ENCODE peak calls at places on chromosomes 1 and 21, in five cellular contexts. T, R, L, D and J are unnamed samples.

GRCh38 chr1:220528679-220529529 is 968 bp downstream of the MARK1 start:
- DNase-seq in R (peak; percentile 50), D (no peak), L (peak; percentile 63), T (peak; percentile 29), J (no peak)

GRCh38 chr1:16374266-16374665 is 7.2 kb downstream of the SZRD1 start:
- DNase-seq in R (no peak), T (no peak), D (no peak), L (no peak), J (peak; percentile 38)

GRCh38 chr1:67004176-67004575 is 49.8 kb downstream of the SLC35D1 start:
- DNase-seq in T (no peak), R (no peak), D (peak; percentile 13), L (no peak), J (no peak)

GRCh38 chr21:36985761-36986594 is 19.5 kb upstream of the HLCS start:
- DNase-seq in R (no peak), L (no peak), T (no peak), D (no peak), J (no peak)

GRCh38 chr21:33797565-33797964 is 118.0 kb downstream of the ATP5PO start:
- DNase-seq in L (no peak), D (no peak), T (no peak), R (no peak), J (no peak)

GRCh38 chr1:81478217-81478616 is 322.5 kb upstream of the ADGRL2 start:
- DNase-seq in L (peak; percentile 52), R (no peak), D (no peak), T (no peak), J (no peak)

GRCh38 chr1:110337704-110338199 is 1.4 kb upstream of the RBM15 start:
- DNase-seq in D (no peak), R (peak; percentile 38), T (no peak), L (peak; percentile 77), J (no peak)

GRCh38 chr1:35925741-35926140 is 5.2 kb upstream of the AGO3 start:
- DNase-seq in T (no peak), L (no peak), R (no peak), D (peak; percentile 92), J (no peak)

GRCh38 chr1:172727956-172728603 is 69.2 kb downstream of the FASLG start:
- DNase-seq in R (no peak), L (peak; percentile 92), T (peak; percentile 59), D (peak; percentile 29), J (peak; percentile 22)

GRCh38 chr1:197557302-197557701 is 218.0 kb downstream of the DENND1B start:
- DNase-seq in D (peak; percentile 45), T (no peak), R (no peak), L (no peak), J (peak; percentile 22)

GRCh38 chr1:11472284-11472683 is 6.7 kb upstream of the DISP3 start:
- DNase-seq in L (no peak), R (no peak), D (no peak), T (no peak), J (no peak)

GRCh38 chr1:65083263-65083896 is 64.6 kb upstream of the AK4 start:
- DNase-seq in R (no peak), T (peak; percentile 17), D (peak; percentile 6), L (peak; percentile 6), J (peak; percentile 11)

GRCh38 chr1:96445296-96445695 is 276.3 kb upstream of the PTBP2 start:
- DNase-seq in D (no peak), L (no peak), R (no peak), T (no peak), J (peak; percentile 2)

GRCh38 chr1:204760350-204761134 is 75.0 kb upstream of the LRRN2 start:
- DNase-seq in R (no peak), T (no peak), D (peak; percentile 1), L (no peak), J (no peak)

GRCh38 chr1:77953907-77954306 is 25.0 kb downstream of the FUBP1 start:
- DNase-seq in T (no peak), R (no peak), D (no peak), L (no peak), J (no peak)

GRCh38 chr1:192652159-192652558 is 16.2 kb downstream of the RGS13 start:
- DNase-seq in D (no peak), T (no peak), R (no peak), L (no peak), J (no peak)

GRCh38 chr1:171754971-171755370 is 13.1 kb upstream of the VAMP4 start:
- DNase-seq in R (no peak), D (peak; percentile 36), L (no peak), T (no peak), J (peak; percentile 47)

GRCh38 chr1:46581685-46582455 is 22.2 kb downstream of the MKNK1 start:
- DNase-seq in D (no peak), T (peak; percentile 45), R (no peak), L (no peak), J (no peak)

DNA sequence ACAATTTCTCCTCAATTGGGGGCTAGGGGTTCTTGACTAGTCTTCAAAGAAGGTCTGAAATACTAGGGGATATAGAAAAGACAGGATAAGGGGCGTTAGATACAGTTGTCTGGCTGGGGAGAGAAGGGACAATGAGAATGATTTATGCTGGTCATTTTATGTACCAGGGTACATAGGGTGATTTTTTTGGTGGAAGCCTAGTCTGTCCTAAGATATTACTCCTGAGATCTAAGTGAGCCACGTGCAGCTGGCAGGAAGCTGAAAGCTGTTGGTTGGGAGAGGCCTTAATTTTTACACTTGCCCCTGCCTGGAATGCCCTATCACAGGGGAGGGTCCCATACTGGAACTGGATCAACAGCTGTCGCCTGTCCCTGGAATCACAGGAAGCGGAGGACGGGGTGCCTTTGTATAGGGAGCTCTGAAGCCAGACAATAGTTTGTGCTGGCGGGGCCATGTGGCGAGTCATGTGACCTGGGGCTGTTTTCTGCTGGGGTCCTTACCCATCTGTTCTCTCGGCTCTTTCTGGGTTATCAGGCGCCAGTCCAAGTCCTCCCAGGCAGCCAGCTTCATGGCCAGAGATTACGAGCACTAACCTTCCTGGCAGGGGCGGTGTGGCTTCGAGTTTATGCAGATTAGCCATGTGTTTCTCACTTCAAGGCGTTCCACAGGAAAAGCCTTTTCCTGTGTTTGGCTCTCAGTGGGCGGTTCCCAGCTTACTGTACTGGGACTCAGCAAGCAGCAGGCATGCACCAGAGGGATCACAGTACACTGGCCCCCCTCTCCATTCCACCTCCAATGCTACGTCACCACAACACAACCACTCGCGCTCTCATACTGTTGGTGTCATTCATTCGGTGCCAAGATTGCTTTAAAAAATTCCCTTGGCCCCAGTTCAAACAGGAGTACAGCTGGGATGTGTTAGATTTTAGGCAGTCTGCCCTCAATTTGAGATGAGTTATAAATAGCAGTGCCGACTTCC is 27.5 kb downstream of the ARID1A start:
- DNase-seq in D (peak; percentile 99), T (peak; percentile 59), L (peak; percentile 99), R (peak; percentile 54), J (peak; percentile 98)
- H3K18ac ChIP-seq in D (no peak overlapping the region), T (no peak overlapping the region), L (peak overlapping the region; percentile 78), R (peak overlapping the region; percentile 12), J (peak overlapping the region; percentile 84)

GRCh38 chr1:60936052-60936619 is 146.2 kb upstream of the NFIA start:
- DNase-seq in D (no peak), T (no peak), R (no peak), L (no peak), J (no peak)
- H3K23ac ChIP-seq in D (no peak overlapping the region), T (no peak overlapping the region), R (no peak overlapping the region), L (no peak overlapping the region), J (no peak overlapping the region)

GRCh38 chr1:44545961-44546360 is 128.3 kb downstream of the TMEM53 start:
- DNase-seq in T (peak; percentile 50), R (no peak), L (peak; percentile 43), D (no peak), J (no peak)
- H3K4ac ChIP-seq in T (no peak overlapping the region), R (no peak overlapping the region), L (no peak overlapping the region), D (no peak overlapping the region), J (no peak overlapping the region)

GRCh38 chr1:202215472-202216130 is 22.0 kb downstream of the LGR6 start:
- DNase-seq in D (no peak), R (no peak), L (no peak), T (no peak), J (no peak)

GRCh38 chr1:202210969-202211368 is 17.4 kb downstream of the LGR6 start:
- DNase-seq in L (no peak), T (no peak), D (no peak), R (no peak), J (no peak)

GRCh38 chr1:202214089-202214843 is 20.7 kb downstream of the LGR6 start:
- DNase-seq in R (peak; percentile 27), T (no peak), L (no peak), D (no peak), J (no peak)

GRCh38 chr1:202212787-202213186 is 19.2 kb downstream of the LGR6 start:
- DNase-seq in T (no peak), L (no peak), R (no peak), D (no peak), J (no peak)

GRCh38 chr1:202213361-202214088 is 19.9 kb downstream of the LGR6 start:
- DNase-seq in L (peak; percentile 93), D (no peak), T (no peak), R (no peak), J (no peak)
- H3K18ac ChIP-seq in L (peak overlapping the region; percentile 17), D (no peak overlapping the region), T (no peak overlapping the region), R (peak overlapping the region; percentile 95), J (peak overlapping the region; percentile 18)